ENCODE peak calls at places on chromosomes 1 and 21, in five cellular contexts. N, S, C, A and Q are unnamed samples.

GRCh38 chr1:12511516-12512468 is 106.2 kb downstream of the DHRS3 start:
- DNase-seq in N (peak; percentile 44), C (no peak), S (peak; percentile 41), A (peak; percentile 66), Q (no peak)

GRCh38 chr1:54989968-54990810 is 8.5 kb upstream of the BSND start:
- DNase-seq in C (peak; percentile 43), A (no peak), N (peak; percentile 72), S (peak; percentile 63), Q (no peak)

GRCh38 chr21:39000496-39000895 is 182.8 kb downstream of the PSMG1 start:
- DNase-seq in N (no peak), C (no peak), A (no peak), S (peak; percentile 11), Q (no peak)

GRCh38 chr1:26540346-26540745 is 10.8 kb downstream of the RPS6KA1 start:
- DNase-seq in S (no peak), A (no peak), C (no peak), N (no peak), Q (no peak)

GRCh38 chr1:204149635-204150565 is 1.9 kb downstream of the ETNK2 start:
- DNase-seq in A (peak; percentile 72), N (no peak), S (no peak), C (no peak), Q (no peak)

GRCh38 chr1:234322979-234323378 is 50.3 kb upstream of the COA6 start:
- DNase-seq in S (peak; percentile 56), A (no peak), N (peak; percentile 3), C (no peak), Q (no peak)

GRCh38 chr1:35838693-35839245 is 31.0 kb downstream of the AGO4 start:
- DNase-seq in C (no peak), A (no peak), S (peak; percentile 39), N (no peak), Q (no peak)

GRCh38 chr1:5564578-5565257 is 427.5 kb downstream of the NPHP4 start:
- DNase-seq in C (no peak), N (no peak), S (no peak), A (no peak), Q (no peak)

GRCh38 chr21:41366522-41367151 is 4.8 kb downstream of the MX2 start:
- DNase-seq in A (peak; percentile 71), S (peak; percentile 94), N (peak; percentile 80), C (no peak), Q (peak; percentile 32)

GRCh38 chr1:3491291-3492246 is 37.1 kb downstream of the ARHGEF16 start:
- DNase-seq in A (peak; percentile 84), C (peak; percentile 81), N (peak; percentile 17), S (peak; percentile 54), Q (peak; percentile 63)

GRCh38 chr1:234330843-234331215 is 42.4 kb upstream of the COA6 start:
- DNase-seq in N (no peak), A (no peak), S (peak; percentile 17), C (no peak), Q (no peak)

GRCh38 chr1:155277896-155278688 is 829 bp downstream of the HCN3 start:
- DNase-seq in C (peak; percentile 50), N (peak; percentile 23), S (peak; percentile 16), A (peak; percentile 76), Q (no peak)

GRCh38 chr1:26021647-26022403 is at the start of gene EXTL1:
- DNase-seq in N (peak; percentile 76), S (peak; percentile 46), C (peak; percentile 82), A (no peak), Q (no peak)

GRCh38 chr1:240833057-240833456 is 221.1 kb upstream of the GREM2 start:
- DNase-seq in N (peak; percentile 17), C (no peak), S (no peak), A (no peak), Q (no peak)

GRCh38 chr21:42401164-42401563 is 2.5 kb upstream of the UBASH3A start:
- DNase-seq in C (no peak), A (no peak), N (peak; percentile 41), S (peak; percentile 36), Q (no peak)

GRCh38 chr1:234488954-234489691 is 10.1 kb upstream of the TARBP1 start:
- DNase-seq in C (no peak), A (no peak), N (no peak), S (no peak), Q (peak; percentile 74)

GRCh38 chr1:17274186-17275170 is 25.6 kb downstream of the PADI3 start:
- DNase-seq in A (peak; percentile 50), S (peak; percentile 57), N (peak; percentile 18), C (no peak), Q (no peak)

GRCh38 chr1:169238506-169238905 is 129.1 kb downstream of the NME7 start:
- DNase-seq in S (peak; percentile 2), N (peak; percentile 37), A (no peak), C (no peak), Q (peak; percentile 46)

GRCh38 chr1:218262259-218262658 is 22.8 kb upstream of the RRP15 start:
- DNase-seq in N (no peak), C (no peak), A (no peak), S (no peak), Q (no peak)

GRCh38 chr1:56491441-56491840 is 87.9 kb downstream of the PLPP3 start:
- DNase-seq in S (peak; percentile 66), C (no peak), A (no peak), N (peak; percentile 42), Q (no peak)

GRCh38 chr1:206590025-206590834 is 22.0 kb downstream of the EIF2D start:
- DNase-seq in C (no peak), A (no peak), S (peak; percentile 34), N (peak; percentile 85), Q (peak; percentile 82)

GRCh38 chr1:82106672-82107071 is 305.9 kb downstream of the ADGRL2 start:
- DNase-seq in C (no peak), A (no peak), S (no peak), N (no peak), Q (no peak)

GRCh38 chr1:117695796-117696505 is 90.1 kb downstream of the TENT5C start:
- DNase-seq in A (peak; percentile 76), C (no peak), S (peak; percentile 89), N (peak; percentile 96), Q (peak; percentile 44)

GRCh38 chr1:182446033-182446669 is 3.8 kb upstream of the RGSL1 start:
- DNase-seq in A (no peak), C (no peak), N (peak; percentile 14), S (peak; percentile 70), Q (peak; percentile 31)

GRCh38 chr1:32179443-32180185 is at the start of gene TXLNA:
- DNase-seq in N (peak; percentile 92), A (peak; percentile 98), C (peak; percentile 97), S (peak; percentile 96), Q (peak; percentile 75)

GRCh38 chr1:18676431-18676830 is 45.8 kb downstream of the PAX7 start:
- DNase-seq in A (no peak), N (no peak), C (no peak), S (no peak), Q (no peak)

GRCh38 chr1:12456979-12457378 is 161.0 kb downstream of the DHRS3 start:
- DNase-seq in A (no peak), S (peak; percentile 81), C (no peak), N (peak; percentile 95), Q (peak; percentile 38)

GRCh38 chr1:47751188-47751587 is 246.0 kb downstream of the TRABD2B start:
- DNase-seq in N (no peak), C (no peak), S (peak; percentile 26), A (no peak), Q (no peak)

GRCh38 chr1:58391056-58391455 is 155.5 kb downstream of the OMA1 start:
- DNase-seq in C (peak; percentile 20), S (no peak), A (no peak), N (no peak), Q (no peak)

GRCh38 chr1:11071463-11072215 is 11.8 kb upstream of the SRM start:
- DNase-seq in N (no peak), S (no peak), C (no peak), A (peak; percentile 26), Q (no peak)

GRCh38 chr1:7026188-7026587 is 240.9 kb downstream of the CAMTA1 start:
- DNase-seq in N (peak; percentile 11), C (no peak), A (no peak), S (no peak), Q (peak; percentile 77)

GRCh38 chr1:58282623-58283022 is 263.9 kb downstream of the OMA1 start:
- DNase-seq in S (no peak), N (no peak), C (no peak), A (no peak), Q (no peak)

GRCh38 chr1:15328245-15328784 is 81.3 kb downstream of the FHAD1 start:
- DNase-seq in S (no peak), A (no peak), C (no peak), N (no peak), Q (no peak)

GRCh38 chr1:15329481-15329815 is 80.2 kb upstream of the EFHD2 start:
- DNase-seq in A (no peak), N (no peak), S (no peak), C (no peak), Q (no peak)

GRCh38 chr1:15326691-15327530 is 79.9 kb downstream of the FHAD1 start:
- DNase-seq in N (peak; percentile 86), S (peak; percentile 40), A (no peak), C (no peak), Q (no peak)

GRCh38 chr1:15330028-15330427 is 79.7 kb upstream of the EFHD2 start:
- DNase-seq in A (no peak), C (no peak), N (no peak), S (no peak), Q (peak; percentile 89)

GRCh38 chr1:15328785-15329480 is 80.8 kb upstream of the EFHD2 start:
- DNase-seq in S (peak; percentile 94), A (no peak), C (peak; percentile 79), N (peak; percentile 85), Q (no peak)
- TF ChIP-seq CTCF in S (peak; percentile 51), A (no peak), C (peak; percentile 65), N (peak; percentile 54), Q (no peak)

GRCh38 chr1:248839168-248839555 is 1.1 kb downstream of the ZNF672 start:
- DNase-seq in N (no peak), S (no peak), A (no peak), C (no peak), Q (no peak)
- H3K4me1 ChIP-seq in N (peaks cover 11% of the 10 kb centered on the region), S (peaks cover 8% of the 10 kb centered on the region), A (peaks cover 48% of the 10 kb centered on the region), C (peaks cover 64% of the 10 kb centered on the region), Q (peaks cover 22% of the 10 kb centered on the region)

DNA sequence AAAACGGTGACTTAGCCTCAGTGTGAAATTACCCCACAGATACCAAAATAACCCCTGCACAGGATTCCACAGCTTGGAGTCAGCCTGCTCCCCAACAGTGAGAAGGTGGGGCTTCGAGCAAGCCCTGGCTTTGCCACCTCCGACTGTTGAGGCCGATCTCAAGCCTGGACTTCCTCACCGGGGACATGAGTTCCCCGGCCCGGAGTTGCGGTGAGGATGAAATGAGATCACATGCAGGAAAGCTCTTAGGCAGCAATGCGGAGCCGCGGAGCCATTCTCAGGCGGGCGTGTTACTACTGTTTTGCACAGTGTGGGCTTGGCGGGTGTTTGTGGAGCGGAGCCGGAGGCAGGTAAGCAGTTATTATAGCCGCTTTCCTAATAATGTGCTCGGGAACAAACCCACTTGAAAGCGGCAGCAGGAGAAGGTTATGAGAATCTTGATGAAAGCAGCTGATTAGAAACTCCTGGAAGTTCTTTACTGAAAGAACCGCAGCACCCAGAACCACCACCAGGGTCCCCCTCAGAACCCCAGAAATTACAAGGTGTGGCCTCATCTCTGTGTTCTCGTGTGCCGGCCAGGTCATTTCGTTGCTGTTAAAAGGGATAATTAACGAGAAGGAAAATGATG is 3.9 kb upstream of the CLSTN1 start:
- DNase-seq in S (no peak), A (no peak), C (no peak), N (no peak), Q (no peak)
- TF ChIP-seq CTCF in S (peak; percentile 26), A (no peak), C (peak; percentile 11), N (peak; percentile 24), Q (peak; percentile 55)

GRCh38 chr1:109869141-109869540 is 41.5 kb upstream of the CSF1 start:
- DNase-seq in C (no peak), N (no peak), S (no peak), A (no peak), Q (no peak)
- H3K4me1 ChIP-seq in C (peaks cover 26% of the 10 kb centered on the region), N (peaks cover 16% of the 10 kb centered on the region), S (no peaks in the 10 kb centered on the region), A (peaks cover 45% of the 10 kb centered on the region), Q (no peaks in the 10 kb centered on the region)